ENCODE peak calls at places on chromosomes 11 and 22, in four cellular contexts. E is lower lobe of right lung, J is B cell, D is fibroblast of the aortic adventitia. K is an unnamed sample.

GRCh38 chr11:19905280-19905853 is 192.7 kb downstream of the NAV2 start:
- DNase-seq in E (no peak), J (no peak), D (peak; percentile 79), K (no peak)

GRCh38 chr11:124867700-124868099 is 2.5 kb downstream of the ROBO3 start:
- DNase-seq in E (no peak), J (no peak), D (peak; percentile 39), K (peak; percentile 55)

GRCh38 chr11:33005175-33005574 is 10.5 kb upstream of the DEPDC7 start:
- DNase-seq in E (no peak), J (no peak), D (no peak), K (no peak)

GRCh38 chr11:17734986-17735822 is 623 bp downstream of the KCNC1 start:
- DNase-seq in E (peak; percentile 68), J (no peak), D (peak; percentile 59), K (no peak)

GRCh38 chr11:69218946-69219720 is 63.4 kb downstream of the SMIM38 start:
- DNase-seq in E (no peak), J (peak; percentile 18), D (no peak), K (no peak)

GRCh38 chr22:48431536-48432315 is 1395.9 kb downstream of the BRD1 start:
- DNase-seq in E (no peak), J (no peak), D (no peak), K (no peak)

GRCh38 chr11:8205566-8205965 is 36.7 kb upstream of the RIC3 start:
- DNase-seq in E (no peak), J (no peak), D (no peak), K (no peak)

GRCh38 chr11:65045728-65046127 is 4.7 kb downstream of the SAC3D1 start:
- DNase-seq in E (no peak), J (no peak), D (no peak), K (no peak)

GRCh38 chr11:37449146-37449545 is 851.1 kb upstream of the RAG2 start:
- DNase-seq in E (no peak), J (no peak), D (peak; percentile 85), K (no peak)

GRCh38 chr22:42757475-42757874 is 36.8 kb upstream of the A4GALT start:
- DNase-seq in E (no peak), J (no peak), D (no peak), K (no peak)

GRCh38 chr11:34916810-34917780 is 677 bp downstream of the PDHX start:
- DNase-seq in E (no peak), J (no peak), D (peak; percentile 54), K (no peak)

GRCh38 chr11:66883021-66883968 is 26.4 kb downstream of the LRFN4 start:
- DNase-seq in E (peak; percentile 80), J (peak; percentile 60), D (peak; percentile 62), K (no peak)

GRCh38 chr11:19027829-19028595 is 32.5 kb downstream of the MRGPRX2 start:
- DNase-seq in E (no peak), J (no peak), D (peak; percentile 64), K (no peak)

GRCh38 chr11:112540261-112540660 is 279.6 kb upstream of the PLET1 start:
- DNase-seq in E (no peak), J (no peak), D (no peak), K (no peak)

GRCh38 chr11:125504580-125504979 is 8.5 kb upstream of the FEZ1 start:
- DNase-seq in E (no peak), J (no peak), D (no peak), K (no peak)

GRCh38 chr22:38317995-38318715 is 922 bp upstream of the CSNK1E start:
- DNase-seq in E (peak; percentile 75), J (no peak), D (peak; percentile 89), K (no peak)

GRCh38 chr22:46050916-46051614 is 74.1 kb upstream of the WNT7B start:
- DNase-seq in E (peak; percentile 46), J (no peak), D (no peak), K (no peak)

DNA sequence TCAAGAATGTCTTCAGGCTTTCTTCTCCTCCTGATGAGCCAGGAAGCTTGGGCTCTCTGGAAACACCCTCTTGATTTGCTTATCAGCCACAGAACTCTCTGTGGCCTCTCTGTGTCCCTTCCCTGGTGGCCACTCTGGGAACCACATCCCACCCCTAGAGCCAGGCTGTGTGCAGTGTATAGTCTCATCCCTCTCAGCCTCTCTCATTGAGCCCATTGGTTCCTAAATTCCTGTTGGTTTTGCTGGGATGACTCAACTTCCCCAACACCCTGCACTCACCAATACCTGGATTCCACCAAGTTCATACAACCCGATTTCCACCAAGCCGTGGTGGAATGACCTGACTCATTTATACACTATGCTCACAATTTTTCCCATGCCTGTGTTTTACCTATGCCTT is 5.2 kb downstream of the IRAG1 start:
- DNase-seq in E (no peak), J (no peak), D (no peak), K (no peak)
- TF ChIP-seq CTCF in E (no peak), J (peak; percentile 22), D (peak; percentile 35), K (no peak)

GRCh38 chr11:73760066-73760679 is 701 bp downstream of the RAB6A start:
- DNase-seq in E (peak; percentile 65), J (no peak), D (peak; percentile 41), K (no peak)

GRCh38 chr11:73761403-73761945 is 600 bp upstream of the RAB6A start:
- DNase-seq in E (peak; percentile 53), J (peak; percentile 40), D (no peak), K (no peak)

GRCh38 chr11:73759520-73760065 is 1.3 kb downstream of the RAB6A start:
- DNase-seq in E (no peak), J (no peak), D (peak; percentile 42), K (no peak)

GRCh38 chr11:73762732-73763131 is 1.9 kb upstream of the RAB6A start:
- DNase-seq in E (no peak), J (no peak), D (no peak), K (no peak)

DNA sequence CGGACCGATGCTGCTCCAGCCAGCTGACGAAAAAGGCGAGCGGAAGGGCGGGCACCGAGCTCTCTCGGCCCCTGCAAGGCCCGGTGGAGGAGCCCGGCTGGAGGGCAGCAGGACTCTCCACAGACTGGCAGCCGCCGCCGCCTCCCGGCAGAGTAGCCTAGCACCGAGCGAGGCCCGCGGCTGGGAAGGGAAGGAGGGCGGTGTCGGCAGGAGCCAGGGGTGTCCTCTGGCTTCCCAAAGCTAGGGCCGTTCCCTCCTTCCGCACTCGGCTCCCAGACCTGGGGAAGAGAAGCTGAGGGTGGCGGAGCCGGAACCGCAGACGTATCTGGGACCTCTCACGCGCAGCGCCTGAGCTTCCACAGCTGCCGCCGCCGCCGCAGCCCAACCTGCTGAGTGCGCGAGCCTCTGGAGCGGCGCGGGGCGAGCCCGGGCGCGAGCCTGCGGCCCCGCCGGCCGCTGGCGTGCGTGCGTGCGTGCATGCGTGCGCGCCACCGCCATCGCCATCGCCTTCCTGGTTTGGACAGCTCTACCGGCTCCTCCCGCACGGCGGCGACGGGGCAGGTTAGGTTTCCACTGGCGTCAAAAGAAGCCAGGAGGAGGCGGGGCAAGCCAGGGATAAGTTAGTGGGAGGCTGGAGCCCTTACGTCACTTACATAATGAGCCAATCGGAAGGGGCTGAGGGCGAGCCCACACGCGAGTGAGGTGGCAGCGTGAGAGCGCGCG is at the start of gene RAB6A:
- DNase-seq in E (peak; percentile 100), J (peak; percentile 100), D (peak; percentile 99), K (peak; percentile 76)
- TF ChIP-seq CTCF in E (peak; percentile 55), J (peak; percentile 28), D (peak; percentile 36), K (peak; percentile 10)

GRCh38 chr11:11706022-11706421 is 84.2 kb upstream of the GALNT18 start:
- DNase-seq in E (no peak), J (no peak), D (no peak), K (no peak)

GRCh38 chr11:11703885-11704284 is 82.1 kb upstream of the GALNT18 start:
- DNase-seq in E (no peak), J (no peak), D (no peak), K (no peak)

GRCh38 chr11:11697796-11698195 is 76.0 kb upstream of the GALNT18 start:
- DNase-seq in E (no peak), J (no peak), D (no peak), K (no peak)

DNA sequence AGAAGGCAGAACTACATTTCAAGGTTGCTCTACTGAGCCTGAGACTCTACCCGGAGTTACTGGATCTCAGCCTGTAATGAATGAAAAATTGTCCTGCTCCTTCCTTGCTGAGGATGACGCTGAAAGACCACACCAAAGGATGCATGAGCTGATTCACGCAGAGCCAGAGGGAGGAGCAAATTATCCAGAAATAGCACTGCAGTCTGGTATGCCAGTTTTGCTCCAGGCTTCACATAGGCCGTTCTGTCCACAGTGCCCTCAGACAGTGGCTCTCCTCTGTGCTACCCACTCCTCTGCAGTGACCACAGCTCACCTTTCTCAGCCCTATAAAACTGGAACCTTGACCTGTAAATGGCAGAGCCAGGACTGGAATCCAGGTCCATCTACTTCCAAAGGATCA is 79.3 kb upstream of the GALNT18 start:
- DNase-seq in E (no peak), J (no peak), D (peak; percentile 31), K (no peak)
- TF ChIP-seq CTCF in E (no peak), J (no peak), D (no peak), K (no peak)

GRCh38 chr11:73314121-73314948 is 6.3 kb downstream of the ARHGEF17 start:
- DNase-seq in E (peak; percentile 75), J (no peak), D (no peak), K (no peak)
- TF ChIP-seq CTCF in E (no peak), J (no peak), D (no peak), K (no peak)

K was measured in D721Med.